ENCODE peak calls at places on chromosomes 12 and 14, in six cellular contexts. K is endodermal cell, X is astrocyte, G is IMR-90, S is aorta, H is neural progenitor cell. I is an unnamed sample.

GRCh38 chr14:106491851-106492250 is 965.5 kb downstream of the TMEM121 start:
- DNase-seq in K (peak; percentile 59), X (no peak), G (no peak), S (no peak), H (no peak), I (peak; percentile 23)

GRCh38 chr14:87131879-87132278 is 861.1 kb downstream of the GALC start:
- DNase-seq in K (no peak), X (peak; percentile 88), G (peak; percentile 74), S (no peak), H (no peak), I (peak; percentile 16)

GRCh38 chr14:21020977-21021545 is 3.8 kb downstream of the NDRG2 start:
- DNase-seq in K (no peak), X (no peak), G (no peak), S (no peak), H (no peak), I (no peak)

GRCh38 chr12:119869720-119870119 is 7.4 kb downstream of the CIT start:
- DNase-seq in K (peak; percentile 22), X (peak; percentile 85), G (peak; percentile 96), S (peak; percentile 79), H (no peak), I (no peak)

GRCh38 chr12:13386269-13387039 is 189.9 kb downstream of the EMP1 start:
- DNase-seq in K (peak; percentile 40), X (no peak), G (no peak), S (no peak), H (no peak), I (no peak)

GRCh38 chr14:87944987-87945604 is 47.9 kb downstream of the GALC start:
- DNase-seq in K (no peak), X (peak; percentile 28), G (peak; percentile 68), S (no peak), H (peak; percentile 37), I (peak; percentile 65)

GRCh38 chr14:96065661-96066459 is 26.7 kb downstream of the C14orf132 start:
- DNase-seq in K (peak; percentile 51), X (no peak), G (no peak), S (peak; percentile 34), H (no peak), I (no peak)

GRCh38 chr12:11798856-11799530 is 149.5 kb downstream of the ETV6 start:
- DNase-seq in K (no peak), X (peak; percentile 94), G (peak; percentile 88), S (no peak), H (no peak), I (peak; percentile 61)

GRCh38 chr14:104688755-104689619 is at the start of gene INF2:
- DNase-seq in K (peak; percentile 88), X (no peak), G (peak; percentile 32), S (no peak), H (peak; percentile 80), I (peak; percentile 85)

GRCh38 chr12:87766044-87766443 is 263.2 kb downstream of the C12orf50 start:
- DNase-seq in K (no peak), X (no peak), G (no peak), S (no peak), H (no peak), I (no peak)

GRCh38 chr12:111785651-111786050 is 18.9 kb downstream of the ALDH2 start:
- DNase-seq in K (no peak), X (peak; percentile 49), G (peak; percentile 50), S (no peak), H (no peak), I (no peak)

GRCh38 chr14:72776701-72777255 is 117.1 kb downstream of the DPF3 start:
- DNase-seq in K (peak; percentile 31), X (no peak), G (no peak), S (no peak), H (no peak), I (no peak)

GRCh38 chr12:8065991-8066594 is at the start of gene C3AR1:
- DNase-seq in K (no peak), X (peak; percentile 76), G (peak; percentile 79), S (no peak), H (no peak), I (no peak)

GRCh38 chr12:81297606-81298005 is 219.7 kb downstream of the ACSS3 start:
- DNase-seq in K (no peak), X (peak; percentile 81), G (no peak), S (no peak), H (no peak), I (no peak)

GRCh38 chr14:31477248-31477647 is 10.6 kb downstream of the GPR33 start:
- DNase-seq in K (no peak), X (no peak), G (no peak), S (no peak), H (no peak), I (no peak)

GRCh38 chr14:87443787-87444186 is 549.2 kb downstream of the GALC start:
- DNase-seq in K (no peak), X (no peak), G (peak; percentile 4), S (no peak), H (no peak), I (no peak)

GRCh38 chr14:104392396-104393198 is 187.0 kb upstream of the C14orf180 start:
- DNase-seq in K (no peak), X (no peak), G (no peak), S (peak; percentile 61), H (no peak), I (no peak)

GRCh38 chr12:27244680-27245005 is 557 bp downstream of the STK38L start:
- DNase-seq in K (no peak), X (no peak), G (peak; percentile 58), S (no peak), H (no peak), I (no peak)

GRCh38 chr12:105485926-105486325 is 155.4 kb downstream of the C12orf75 start:
- DNase-seq in K (peak; percentile 45), X (peak; percentile 59), G (peak; percentile 31), S (no peak), H (no peak), I (no peak)

GRCh38 chr14:98244966-98245569 is 1026.9 kb downstream of the BCL11B start:
- DNase-seq in K (no peak), X (no peak), G (no peak), S (no peak), H (no peak), I (no peak)

GRCh38 chr14:89137514-89138163 is 279.4 kb downstream of the FOXN3 start:
- DNase-seq in K (no peak), X (peak; percentile 90), G (peak; percentile 94), S (peak; percentile 95), H (no peak), I (peak; percentile 74)

GRCh38 chr12:103529306-103529705 is 33.5 kb upstream of the C12orf42 start:
- DNase-seq in K (no peak), X (no peak), G (no peak), S (no peak), H (no peak), I (no peak)

GRCh38 chr14:77003960-77004710 is 24.4 kb downstream of the IRF2BPL start:
- DNase-seq in K (peak; percentile 56), X (peak; percentile 65), G (peak; percentile 85), S (no peak), H (no peak), I (no peak)
- H3K4me1 ChIP-seq in K (peaks cover 17% of the 10 kb centered on the region), X (peaks cover 11% of the 10 kb centered on the region), G (peaks cover 17% of the 10 kb centered on the region), S (no peaks in the 10 kb centered on the region), H (peaks cover 16% of the 10 kb centered on the region), I (peaks cover 2% of the 10 kb centered on the region)

GRCh38 chr12:34303091-34303870 is 281.0 kb downstream of the ALG10 start:
- DNase-seq in K (no peak), X (no peak), G (no peak), S (peak; percentile 64), H (no peak), I (no peak)

GRCh38 chr12:34302131-34302885 is 280.0 kb downstream of the ALG10 start:
- DNase-seq in K (no peak), X (no peak), G (no peak), S (peak; percentile 67), H (no peak), I (no peak)

GRCh38 chr12:34299802-34300193 is 277.5 kb downstream of the ALG10 start:
- DNase-seq in K (no peak), X (no peak), G (no peak), S (peak; percentile 51), H (no peak), I (no peak)

GRCh38 chr12:34300376-34301250 is 278.3 kb downstream of the ALG10 start:
- DNase-seq in K (no peak), X (no peak), G (no peak), S (peak; percentile 57), H (no peak), I (no peak)

GRCh38 chr12:34301251-34302130 is 279.2 kb downstream of the ALG10 start:
- DNase-seq in K (no peak), X (no peak), G (no peak), S (peak; percentile 36), H (no peak), I (no peak)
- H3K27me3 ChIP-seq in K (no peaks in the 10 kb centered on the region), X (no peaks in the 10 kb centered on the region), G (no peaks in the 10 kb centered on the region), S (no peaks in the 10 kb centered on the region), H (no peaks in the 10 kb centered on the region), I (no peaks in the 10 kb centered on the region)

GRCh38 chr14:68549966-68550705 is 242.7 kb downstream of the ZFP36L1 start:
- DNase-seq in K (no peak), X (no peak), G (no peak), S (no peak), H (no peak), I (no peak)

GRCh38 chr14:68553326-68553725 is 239.5 kb downstream of the ZFP36L1 start:
- DNase-seq in K (peak; percentile 25), X (no peak), G (no peak), S (no peak), H (no peak), I (peak; percentile 81)

GRCh38 chr14:68551045-68551683 is 241.7 kb downstream of the ZFP36L1 start:
- DNase-seq in K (no peak), X (no peak), G (no peak), S (no peak), H (no peak), I (no peak)

GRCh38 chr14:68552597-68552996 is 240.3 kb downstream of the ZFP36L1 start:
- DNase-seq in K (no peak), X (peak; percentile 46), G (peak; percentile 20), S (no peak), H (no peak), I (peak; percentile 92)

DNA sequence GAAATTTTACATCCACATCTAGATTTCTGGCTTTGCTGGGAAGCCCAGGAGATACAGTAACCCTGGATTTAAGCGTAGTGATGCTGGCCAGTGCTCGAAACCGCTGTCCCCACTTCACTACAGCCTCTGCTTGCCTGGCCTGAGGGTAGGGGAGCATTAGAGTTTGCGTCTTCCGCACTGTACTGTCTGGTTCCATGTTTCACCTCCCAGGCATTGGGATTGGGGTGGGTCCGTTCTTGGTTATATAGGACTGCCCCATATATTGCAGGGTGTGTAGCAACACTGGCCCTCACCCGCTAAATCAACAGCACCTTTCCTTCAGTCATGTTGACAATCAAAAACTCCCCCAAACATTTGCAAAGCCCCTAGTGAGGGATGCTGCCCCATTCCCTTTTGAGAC is 240.8 kb downstream of the ZFP36L1 start:
- DNase-seq in K (no peak), X (no peak), G (no peak), S (no peak), H (no peak), I (no peak)
- H3K4me1 ChIP-seq in K (no peaks in the 10 kb centered on the region), X (peaks cover 30% of the 10 kb centered on the region), G (peaks cover 34% of the 10 kb centered on the region), S (no peaks in the 10 kb centered on the region), H (peaks cover 36% of the 10 kb centered on the region), I (peaks cover 78% of the 10 kb centered on the region)

DNA sequence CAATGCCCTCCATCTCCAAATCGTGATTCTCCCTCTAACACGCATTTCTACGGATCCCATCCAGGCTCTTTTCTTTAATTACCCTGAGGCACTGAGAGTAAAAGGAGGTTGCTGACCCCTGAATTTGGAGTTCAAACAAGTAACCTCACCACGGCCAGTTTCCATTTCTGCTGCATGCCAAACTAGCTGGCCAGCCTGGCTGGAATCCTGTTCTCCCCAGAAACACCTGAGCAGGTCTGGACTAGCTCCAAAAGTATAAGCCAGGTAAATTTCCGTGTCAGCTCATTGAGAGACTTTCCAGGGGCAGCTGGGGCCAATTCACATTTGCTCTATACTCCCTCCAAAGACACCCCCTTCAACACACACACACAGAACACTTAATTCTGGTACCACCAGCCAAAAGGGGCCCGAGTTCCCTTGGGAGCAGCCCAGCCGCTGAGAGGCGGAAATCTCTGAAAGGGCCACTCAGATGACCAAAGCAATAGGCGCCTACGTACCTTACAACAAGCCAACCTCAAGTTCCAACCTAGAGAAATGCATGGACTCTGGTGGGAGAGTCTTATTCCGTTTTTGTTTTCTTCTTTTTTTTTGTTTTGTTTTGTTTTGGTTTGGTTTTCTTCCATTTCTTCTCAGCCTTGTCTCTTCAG is 131.4 kb downstream of the NDUFA12 start:
- DNase-seq in K (no peak), X (no peak), G (no peak), S (no peak), H (no peak), I (no peak)
- H3K27me3 ChIP-seq in K (peaks cover 72% of the 10 kb centered on the region), X (peaks cover 51% of the 10 kb centered on the region), G (peaks cover 49% of the 10 kb centered on the region), S (no peaks in the 10 kb centered on the region), H (peaks cover 68% of the 10 kb centered on the region), I (no peaks in the 10 kb centered on the region)